ENCODE peak calls at places on chromosomes 13 and 19, in six cellular contexts. S, M, K, U, Y and A are unnamed samples. For H3K4me1, the result is how much of the 10 kb centered on the place peaks cover.

GRCh38 chr19:38551450-38551813 is 66.3 kb downstream of the MAP4K1 start:
- DNase-seq in K (no peak), M (no peak), Y (no peak), U (no peak), S (no peak), A (no peak)

GRCh38 chr13:108676620-108677019 is 47.2 kb downstream of the MYO16 start:
- DNase-seq in U (no peak), S (no peak), K (no peak), Y (no peak), M (no peak), A (no peak)

GRCh38 chr13:90867336-90867683 is 480.2 kb upstream of the MIR17HG start:
- DNase-seq in S (peak), U (peak), M (peak), K (peak), Y (peak), A (peak)

GRCh38 chr19:1134431-1134830 is 30.6 kb downstream of the GPX4 start:
- DNase-seq in U (no peak), Y (no peak), K (no peak), S (no peak), M (no peak), A (no peak)

GRCh38 chr13:60662595-60662994 is 265.6 kb downstream of the TDRD3 start:
- DNase-seq in K (no peak), M (no peak), S (no peak), U (no peak), Y (no peak), A (no peak)

GRCh38 chr19:12484011-12484370 is 625 bp downstream of the ZNF709 start:
- DNase-seq in M (no peak), Y (no peak), S (no peak), U (no peak), K (no peak), A (no peak)

GRCh38 chr19:49213791-49214190 is 56.2 kb downstream of the TRPM4 start:
- DNase-seq in S (peak), U (no peak), Y (no peak), K (no peak), M (no peak), A (no peak)

GRCh38 chr13:30711375-30711774 is 24.0 kb upstream of the ALOX5AP start:
- DNase-seq in M (no peak), S (no peak), K (peak), U (no peak), Y (no peak), A (no peak)

GRCh38 chr19:34217952-34218817 is 36.2 kb upstream of the GARRE1 start:
- DNase-seq in U (no peak), K (peak), S (peak), M (peak), Y (no peak), A (no peak)

GRCh38 chr19:44367024-44367423 is 10.5 kb upstream of the ZNF112 start:
- DNase-seq in M (peak), K (no peak), Y (no peak), U (no peak), S (no peak), A (no peak)

GRCh38 chr13:58960909-58961308 is 1202.8 kb downstream of the DIAPH3 start:
- DNase-seq in S (no peak), Y (no peak), K (peak), M (peak), U (peak), A (no peak)

GRCh38 chr19:40274585-40275544 is 10.3 kb downstream of the AKT2 start:
- DNase-seq in S (no peak), U (no peak), Y (no peak), K (no peak), M (no peak), A (no peak)

GRCh38 chr19:12772323-12772722 is 3.0 kb downstream of the HOOK2 start:
- DNase-seq in U (no peak), K (no peak), M (no peak), S (no peak), Y (no peak), A (no peak)

GRCh38 chr19:3835055-3835435 is 33.8 kb downstream of the ZFR2 start:
- DNase-seq in Y (no peak), S (no peak), K (no peak), U (no peak), M (no peak), A (no peak)

GRCh38 chr13:89375839-89376238 is 1704.7 kb downstream of the SLITRK5 start:
- DNase-seq in K (peak), M (peak), U (no peak), Y (no peak), S (no peak), A (no peak)

GRCh38 chr13:32164622-32165268 is 133.2 kb downstream of the FRY start:
- DNase-seq in S (peak), Y (peak), M (peak), K (peak), U (peak), A (no peak)

GRCh38 chr19:50723069-50723468 is at the start of gene CLEC11A:
- DNase-seq in U (no peak), Y (no peak), S (peak), M (no peak), K (no peak), A (peak)

GRCh38 chr13:42594577-42595571 is 20.9 kb downstream of the TNFSF11 start:
- DNase-seq in M (peak), Y (peak), U (peak), K (peak), S (peak), A (no peak)

GRCh38 chr13:42597505-42597904 is 23.6 kb downstream of the TNFSF11 start:
- DNase-seq in Y (no peak), U (no peak), S (no peak), K (no peak), M (no peak), A (no peak)

GRCh38 chr13:42592915-42593718 is 19.2 kb downstream of the TNFSF11 start:
- DNase-seq in Y (no peak), S (no peak), K (no peak), U (no peak), M (no peak), A (no peak)

GRCh38 chr13:42591602-42592001 is 17.6 kb downstream of the TNFSF11 start:
- DNase-seq in Y (no peak), K (no peak), S (no peak), M (no peak), U (no peak), A (no peak)

DNA sequence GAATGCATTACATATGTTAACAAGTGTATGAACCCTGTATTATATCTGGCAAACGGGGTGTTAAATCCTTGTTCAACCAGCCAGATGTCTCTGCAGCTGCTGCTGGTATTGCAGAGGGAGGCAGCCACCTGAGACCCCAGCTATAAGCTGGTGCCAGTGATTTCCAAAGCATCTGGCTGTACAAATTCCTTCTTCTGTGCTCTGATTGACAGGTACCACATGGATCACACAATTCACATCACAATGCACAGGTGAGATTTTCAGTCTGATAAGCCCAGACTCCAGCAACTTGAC is 19.7 kb downstream of the TNFSF11 start:
- DNase-seq in K (no peak), S (no peak), M (no peak), Y (no peak), U (no peak), A (no peak)
- H3K4me1 ChIP-seq in K (under half), S (under half), M (under half), Y (under half), U (under half), A (under half)

DNA sequence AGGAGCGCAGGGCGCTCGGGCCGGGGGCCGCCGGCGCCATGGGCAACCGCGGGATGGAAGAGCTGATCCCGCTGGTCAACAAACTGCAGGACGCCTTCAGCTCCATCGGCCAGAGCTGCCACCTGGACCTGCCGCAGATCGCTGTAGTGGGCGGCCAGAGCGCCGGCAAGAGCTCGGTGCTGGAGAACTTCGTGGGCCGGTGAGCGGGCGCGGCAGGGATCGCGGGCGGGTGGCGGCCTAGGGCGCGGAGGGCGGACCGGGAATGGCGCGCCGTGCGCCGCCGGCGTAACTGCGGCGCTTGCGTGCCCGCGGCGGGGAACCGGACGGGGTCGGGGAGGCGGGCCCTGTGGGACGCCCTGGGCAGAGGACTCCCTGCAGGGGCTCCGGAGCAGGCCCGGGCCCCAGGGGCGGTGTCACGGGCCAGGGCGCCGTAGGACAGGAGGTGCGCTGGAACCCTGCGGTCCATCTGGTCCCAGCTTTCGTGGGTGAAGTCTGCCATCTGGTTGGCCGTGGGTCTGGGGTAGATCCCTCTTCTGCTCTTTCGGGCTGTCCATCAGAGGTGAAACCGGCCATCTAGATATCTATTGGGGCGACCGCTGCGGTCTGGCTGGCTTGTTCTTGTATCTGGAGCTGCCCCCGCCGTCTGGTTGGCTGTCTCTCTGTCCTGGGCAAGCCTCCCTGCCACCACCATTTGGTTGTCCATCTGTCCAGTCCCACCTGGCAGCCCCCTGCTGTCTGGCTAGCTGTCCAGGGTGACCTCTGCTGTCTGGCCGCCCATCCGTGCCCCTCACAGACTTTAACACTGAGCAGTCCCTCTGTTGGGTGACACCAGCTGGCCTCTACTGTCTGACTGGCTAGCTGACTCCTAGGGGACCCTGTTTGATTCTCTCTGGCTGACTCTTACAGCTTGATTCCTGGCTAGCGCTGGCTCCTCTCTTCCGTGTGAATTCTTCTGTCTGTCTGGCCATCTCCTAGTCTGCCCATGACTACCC is 622 bp downstream of the DNM2 start:
- DNase-seq in S (peak), K (peak), U (peak), M (peak), Y (no peak), A (peak)
- H3K9ac ChIP-seq in S (peak), K (peak), U (peak), M (peak), Y (peak), A (peak)

GRCh38 chr19:42246869-42247630 is 4.6 kb upstream of the GSK3A start:
- DNase-seq in S (no peak), K (peak), M (no peak), Y (no peak), U (no peak), A (no peak)
- H3K4me1 ChIP-seq in S (under half), K (under half), M (under half), Y (under half), U (under half), A (under half)

GRCh38 chr19:17341845-17342244 is 4.5 kb downstream of the GTPBP3 start:
- DNase-seq in U (no peak), S (no peak), Y (no peak), K (no peak), M (no peak), A (no peak)

GRCh38 chr19:17339088-17339741 is 1.9 kb downstream of the GTPBP3 start:
- DNase-seq in M (no peak), Y (no peak), U (no peak), S (peak), K (no peak), A (no peak)

GRCh38 chr19:17340871-17341357 is 3.6 kb downstream of the GTPBP3 start:
- DNase-seq in U (no peak), S (no peak), M (no peak), Y (no peak), K (no peak), A (no peak)

GRCh38 chr19:17340302-17340870 is 3.0 kb downstream of the GTPBP3 start:
- DNase-seq in M (no peak), S (peak), U (peak), K (no peak), Y (no peak), A (no peak)

GRCh38 chr19:17341386-17341785 is 4.0 kb downstream of the GTPBP3 start:
- DNase-seq in Y (no peak), K (no peak), M (no peak), U (no peak), S (no peak), A (no peak)
- H3K9ac ChIP-seq in Y (no peak), K (no peak), M (no peak), U (no peak), S (no peak), A (no peak)

GRCh38 chr13:114065926-114066774 is 66.3 kb downstream of the RASA3 start:
- DNase-seq in M (no peak), K (no peak), Y (no peak), S (no peak), U (no peak), A (peak)
- H3K4me1 ChIP-seq in M (half or more), K (half or more), Y (under half), S (under half), U (under half), A (under half)

DNA sequence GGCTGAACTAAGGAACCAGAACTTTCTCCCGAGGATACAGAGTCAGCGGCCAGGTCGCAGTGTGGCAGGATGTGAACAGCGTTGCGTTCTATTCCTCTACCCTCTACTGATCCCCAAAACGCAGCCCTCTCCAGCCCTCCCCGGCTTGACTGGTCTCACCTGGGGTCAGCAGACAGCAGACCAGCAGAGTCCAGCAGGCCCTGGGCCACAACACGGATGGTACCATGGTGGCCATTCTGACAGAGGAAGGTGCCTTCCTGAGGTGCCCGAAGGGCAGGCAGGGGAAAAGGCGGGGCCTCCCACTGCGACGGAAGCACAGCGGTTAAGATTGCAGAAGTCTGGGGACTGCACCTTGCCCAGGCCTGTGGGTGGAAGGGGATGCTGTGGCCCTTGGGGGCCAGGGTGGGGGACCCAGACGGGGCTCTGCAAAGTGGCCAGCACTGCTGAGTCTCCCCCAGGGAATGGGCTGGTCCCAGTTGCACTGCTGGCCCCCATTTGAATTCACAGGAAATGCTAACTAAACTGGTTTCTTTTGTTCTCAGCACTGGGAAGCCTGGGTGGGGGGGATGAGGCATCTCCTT is at the start of gene ICAM3:
- DNase-seq in M (no peak), U (no peak), S (peak), Y (no peak), K (no peak), A (no peak)
- H3K9ac ChIP-seq in M (no peak), U (no peak), S (peak), Y (no peak), K (no peak), A (no peak)

DNA sequence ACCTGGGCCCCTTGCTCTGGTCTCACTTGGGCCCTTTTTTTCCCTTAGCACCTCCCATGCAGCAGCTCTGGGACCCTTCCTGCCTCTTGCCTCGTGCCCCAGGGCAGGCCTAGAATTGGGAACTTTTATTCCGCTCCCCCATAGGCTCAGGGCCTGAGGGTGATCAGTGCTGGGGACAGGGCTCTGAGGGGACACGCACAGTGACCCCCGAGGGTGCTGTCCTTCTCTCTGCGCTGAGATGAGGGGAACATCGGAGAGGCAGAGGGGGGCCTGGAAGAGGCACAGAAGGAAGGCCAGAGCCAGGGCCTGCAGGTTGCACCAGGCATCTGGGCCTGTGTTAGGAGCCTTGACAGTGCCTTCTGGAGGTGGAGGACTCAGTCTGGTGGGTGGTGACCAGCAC is 10.8 kb downstream of the EPN1 start:
- DNase-seq in U (no peak), M (no peak), K (no peak), Y (no peak), S (no peak), A (peak)
- H3K4me1 ChIP-seq in U (under half), M (under half), K (under half), Y (under half), S (under half), A (half or more)